ENCODE peak calls at places on chromosomes 1 and 21, in four cellular contexts. U is H1, J is HepG2, Y is hepatocyte. M is an unnamed sample.

GRCh38 chr1:204429746-204430145 is 18.1 kb upstream of the PPP1R15B start:
- DNase-seq in U (no peak), J (no peak), Y (no peak), M (no peak)

GRCh38 chr1:40772146-40772770 is 11.3 kb upstream of the KCNQ4 start:
- DNase-seq in U (no peak), J (no peak), Y (no peak), M (no peak)

GRCh38 chr21:15159382-15160020 is 94.7 kb upstream of the NRIP1 start:
- DNase-seq in U (no peak), J (no peak), Y (peak; percentile 28), M (no peak)

GRCh38 chr1:172930142-172930541 is 120.6 kb downstream of the TNFSF18 start:
- DNase-seq in U (no peak), J (no peak), Y (no peak), M (no peak)

GRCh38 chr21:28135646-28136045 is 857.0 kb downstream of the LTN1 start:
- DNase-seq in U (no peak), J (no peak), Y (no peak), M (no peak)

GRCh38 chr1:107073493-107073892 is 17.0 kb downstream of the PRMT6 start:
- DNase-seq in U (no peak), J (no peak), Y (no peak), M (no peak)

GRCh38 chr1:197731449-197731848 is 43.8 kb downstream of the DENND1B start:
- DNase-seq in U (no peak), J (no peak), Y (no peak), M (no peak)

GRCh38 chr1:1021010-1021845 is 1.3 kb downstream of the AGRN start:
- DNase-seq in U (no peak), J (no peak), Y (peak; percentile 86), M (peak; percentile 72)

GRCh38 chr1:246592695-246593094 is 26.4 kb downstream of the CNST start:
- DNase-seq in U (no peak), J (no peak), Y (no peak), M (no peak)

GRCh38 chr1:198904356-198904755 is 265.5 kb downstream of the PTPRC start:
- DNase-seq in U (no peak), J (no peak), Y (no peak), M (no peak)

GRCh38 chr1:3625151-3625907 is 514 bp downstream of the TPRG1L start:
- DNase-seq in U (no peak), J (peak; percentile 64), Y (peak; percentile 83), M (peak; percentile 41)

GRCh38 chr1:161421456-161421855 is 53.8 kb upstream of the CFAP126 start:
- DNase-seq in U (no peak), J (no peak), Y (no peak), M (no peak)

GRCh38 chr1:175572932-175573871 is 170.2 kb downstream of the TNR start:
- DNase-seq in U (no peak), J (no peak), Y (peak; percentile 62), M (no peak)

GRCh38 chr21:39117571-39117970 is 65.7 kb downstream of the PSMG1 start:
- DNase-seq in U (peak; percentile 33), J (no peak), Y (no peak), M (no peak)

GRCh38 chr1:233327938-233328660 is 575 bp downstream of the MAP3K21 start:
- DNase-seq in U (peak; percentile 76), J (no peak), Y (peak; percentile 63), M (peak; percentile 61)

GRCh38 chr1:63807063-63807462 is 33.2 kb downstream of the ROR1 start:
- DNase-seq in U (no peak), J (no peak), Y (no peak), M (no peak)

GRCh38 chr1:52367272-52367671 is 1.3 kb upstream of the CC2D1B start:
- DNase-seq in U (no peak), J (no peak), Y (no peak), M (no peak)

GRCh38 chr1:53850082-53850673 is 12.1 kb upstream of the NDC1 start:
- DNase-seq in U (no peak), J (no peak), Y (no peak), M (no peak)

GRCh38 chr1:201517631-201518030 is 10.7 kb upstream of the CSRP1 start:
- DNase-seq in U (no peak), J (no peak), Y (no peak), M (peak; percentile 79)

GRCh38 chr1:30427545-30427944 is 295.8 kb downstream of the MATN1 start:
- DNase-seq in U (peak; percentile 47), J (no peak), Y (no peak), M (no peak)

GRCh38 chr1:162187676-162188075 is 118.2 kb downstream of the NOS1AP start:
- DNase-seq in U (no peak), J (no peak), Y (no peak), M (no peak)

GRCh38 chr1:7374761-7375160 is 396.3 kb upstream of the VAMP3 start:
- DNase-seq in U (no peak), J (no peak), Y (no peak), M (no peak)

GRCh38 chr1:23081376-23081775 is 62.1 kb downstream of the KDM1A start:
- DNase-seq in U (no peak), J (no peak), Y (no peak), M (no peak)

GRCh38 chr1:218344814-218345672 is at the start of gene TGFB2:
- DNase-seq in U (no peak), J (no peak), Y (peak; percentile 68), M (peak; percentile 82)

GRCh38 chr21:42614811-42615342 is 38.5 kb upstream of the PDE9A start:
- DNase-seq in U (no peak), J (peak; percentile 76), Y (peak; percentile 68), M (peak; percentile 38)

GRCh38 chr1:226048886-226049285 is 13.6 kb upstream of the H3-3A start:
- DNase-seq in U (no peak), J (no peak), Y (no peak), M (no peak)

GRCh38 chr1:226047495-226047894 is 15.0 kb upstream of the H3-3A start:
- DNase-seq in U (no peak), J (peak; percentile 22), Y (no peak), M (no peak)

GRCh38 chr1:226041419-226041818 is 21.1 kb upstream of the H3-3A start:
- DNase-seq in U (no peak), J (no peak), Y (no peak), M (no peak)

GRCh38 chr1:226046240-226046639 is 16.3 kb upstream of the H3-3A start:
- DNase-seq in U (no peak), J (peak; percentile 73), Y (peak; percentile 46), M (peak; percentile 14)

DNA sequence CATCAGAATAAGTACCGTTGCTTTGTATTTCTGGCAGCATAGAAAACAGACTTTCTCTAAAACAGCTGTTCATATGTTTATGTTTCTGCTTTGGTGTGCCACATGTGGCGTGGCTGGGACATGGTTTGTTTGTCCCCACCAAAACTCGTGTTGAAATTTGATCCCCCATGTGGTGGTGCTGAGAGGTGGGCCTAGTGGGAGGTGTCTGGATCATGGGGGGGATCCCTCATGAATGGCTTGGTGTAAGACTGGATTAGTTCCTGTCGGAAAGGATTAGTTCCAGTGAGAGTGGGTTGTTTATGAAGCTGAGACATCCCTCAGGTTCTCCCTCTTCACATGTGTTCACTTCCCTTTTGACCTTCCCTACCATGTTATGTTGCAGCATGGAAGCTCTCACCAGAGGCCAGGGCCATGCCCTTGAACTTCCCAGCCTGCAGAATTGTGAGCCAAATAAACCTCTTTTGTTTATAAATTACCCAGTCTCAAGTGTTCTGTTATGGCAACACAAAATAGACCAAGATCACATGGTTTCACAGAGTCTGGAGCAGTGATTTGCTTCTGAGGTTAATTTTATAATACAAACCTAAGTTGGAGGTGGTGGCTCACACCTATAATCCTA is 17.9 kb upstream of the H3-3A start:
- DNase-seq in U (no peak), J (no peak), Y (no peak), M (no peak)
- TF ChIP-seq EZH2 in U (no peak), J (no peak), Y (no peak), M (no peak)

GRCh38 chr1:215608646-215609045 is 41.5 kb downstream of the KCTD3 start:
- DNase-seq in U (no peak), J (no peak), Y (no peak), M (no peak)

GRCh38 chr1:215606036-215606435 is 38.9 kb downstream of the KCTD3 start:
- DNase-seq in U (no peak), J (no peak), Y (no peak), M (no peak)

GRCh38 chr1:215606564-215607168 is 39.6 kb downstream of the KCTD3 start:
- DNase-seq in U (no peak), J (no peak), Y (peak; percentile 25), M (no peak)

GRCh38 chr1:215605011-215605621 is 38.0 kb downstream of the KCTD3 start:
- DNase-seq in U (no peak), J (no peak), Y (no peak), M (no peak)

DNA sequence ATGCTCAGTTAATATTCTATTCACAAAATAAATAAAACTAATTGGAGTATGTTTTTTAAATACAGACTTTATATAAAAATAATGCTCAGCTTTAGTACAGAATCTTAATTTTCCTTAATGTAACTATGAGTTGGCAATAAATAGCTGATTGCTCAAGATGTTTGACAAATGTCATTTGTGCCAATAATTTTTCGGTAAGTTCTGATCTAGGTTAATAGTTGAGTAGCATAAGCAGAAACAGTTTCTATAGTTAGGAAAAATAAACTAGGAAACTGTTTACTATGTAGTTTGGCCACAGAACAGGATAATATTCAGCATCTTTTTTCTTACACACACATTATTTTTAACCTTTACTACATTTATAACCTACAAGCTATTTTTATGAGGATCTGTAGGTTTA is 40.3 kb downstream of the KCTD3 start:
- DNase-seq in U (no peak), J (no peak), Y (no peak), M (no peak)
- H2AFZ ChIP-seq in U (no peak overlapping the region), J (no peak overlapping the region), Y (no peak overlapping the region), M (no peak overlapping the region)

GRCh38 chr1:25003457-25004190 is 73.5 kb upstream of the RUNX3 start:
- DNase-seq in U (no peak), J (peak; percentile 26), Y (no peak), M (no peak)

GRCh38 chr1:25006770-25007169 is 76.7 kb upstream of the RUNX3 start:
- DNase-seq in U (no peak), J (no peak), Y (peak; percentile 30), M (no peak)

GRCh38 chr1:25001125-25001915 is 71.2 kb upstream of the RUNX3 start:
- DNase-seq in U (no peak), J (no peak), Y (no peak), M (no peak)

GRCh38 chr1:25003000-25003399 is 72.9 kb upstream of the RUNX3 start:
- DNase-seq in U (no peak), J (no peak), Y (no peak), M (no peak)

DNA sequence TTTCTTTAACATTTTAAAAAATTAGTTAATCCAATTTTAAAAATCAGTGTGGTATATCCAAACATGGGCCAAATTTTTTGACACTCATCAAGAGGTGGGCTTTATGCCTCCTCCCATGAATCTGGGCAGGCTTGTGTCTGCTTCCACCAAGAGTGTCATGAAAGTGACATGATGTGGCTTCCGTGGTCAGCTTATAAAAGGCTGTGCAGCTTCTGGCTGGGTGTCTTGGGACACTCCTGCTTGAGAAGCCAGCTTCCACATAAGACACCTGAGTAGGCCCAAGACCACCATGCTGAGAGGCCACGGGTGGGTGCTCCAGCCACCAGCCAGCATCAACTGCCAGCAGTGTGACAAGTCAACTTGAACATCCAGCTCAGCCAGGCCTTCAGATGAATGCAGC is 74.3 kb upstream of the RUNX3 start:
- DNase-seq in U (no peak), J (no peak), Y (no peak), M (no peak)
- H3K4me2 ChIP-seq in U (no peak overlapping the region), J (no peak overlapping the region), Y (no peak overlapping the region), M (no peak overlapping the region)

DNA sequence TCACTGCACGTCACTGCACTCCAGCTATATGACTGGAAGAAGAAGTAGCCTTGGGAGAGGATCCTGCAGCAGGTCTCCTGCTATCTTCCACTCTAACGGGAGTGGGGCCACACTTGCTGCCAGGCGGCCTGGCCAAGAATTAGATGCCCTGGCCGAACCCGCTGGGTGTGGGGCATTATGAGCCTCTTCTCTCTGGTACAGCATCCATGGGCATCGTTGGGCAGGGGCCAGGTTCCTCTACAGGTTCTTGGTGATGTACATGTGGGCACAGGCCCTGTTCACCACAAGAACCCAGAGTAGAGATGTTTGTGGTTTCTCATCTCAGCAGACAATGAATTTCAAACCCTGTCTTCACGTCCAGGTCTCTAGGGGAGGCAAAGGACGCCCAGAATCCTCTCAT is 370.5 kb downstream of the NPHP4 start:
- DNase-seq in U (no peak), J (no peak), Y (no peak), M (no peak)
- TF ChIP-seq EZH2 in U (no peak), J (no peak), Y (no peak), M (no peak)

M was measured in PC-9.